ENCODE peak calls at places on chromosomes 7 and 10, in five cellular contexts. Z, V, O, H and R are unnamed samples.

GRCh38 chr10:102770108-102770482 is 26.3 kb downstream of the WBP1L start:
- DNase-seq in Z (no peak), V (no peak), O (no peak), H (no peak), R (no peak)

GRCh38 chr10:67609996-67610793 is 85.8 kb downstream of the CTNNA3 start:
- DNase-seq in Z (no peak), V (no peak), O (no peak), H (no peak), R (no peak)

GRCh38 chr10:9010093-9010492 is 955.6 kb downstream of the GATA3 start:
- DNase-seq in Z (no peak), V (no peak), O (no peak), H (peak; percentile 12), R (no peak)

GRCh38 chr7:23863209-23863798 is 153.3 kb downstream of the STK31 start:
- DNase-seq in Z (no peak), V (no peak), O (no peak), H (peak; percentile 20), R (no peak)

GRCh38 chr7:100049441-100050291 is at the start of gene ZSCAN21:
- DNase-seq in Z (peak; percentile 90), V (peak; percentile 86), O (no peak), H (peak; percentile 79), R (peak; percentile 87)

GRCh38 chr10:110392860-110393732 is 88.4 kb upstream of the SMNDC1 start:
- DNase-seq in Z (no peak), V (peak; percentile 38), O (no peak), H (peak; percentile 55), R (no peak)

GRCh38 chr7:148436571-148436970 is 154.0 kb upstream of the C7orf33 start:
- DNase-seq in Z (no peak), V (no peak), O (no peak), H (no peak), R (no peak)

GRCh38 chr10:62805139-62806092 is 896 bp downstream of the ADO start:
- DNase-seq in Z (peak; percentile 74), V (peak; percentile 44), O (no peak), H (peak; percentile 61), R (peak; percentile 20)

GRCh38 chr10:75326306-75326705 is 75.3 kb downstream of the ZNF503 start:
- DNase-seq in Z (no peak), V (no peak), O (no peak), H (no peak), R (no peak)

GRCh38 chr7:94258856-94259255 is 135.8 kb upstream of the COL1A2 start:
- DNase-seq in Z (no peak), V (no peak), O (no peak), H (no peak), R (no peak)

GRCh38 chr10:75922435-75922834 is 491.0 kb downstream of the LRMDA start:
- DNase-seq in Z (no peak), V (no peak), O (no peak), H (peak; percentile 11), R (no peak)

GRCh38 chr7:70678621-70679251 is 453.2 kb upstream of the GALNT17 start:
- DNase-seq in Z (no peak), V (no peak), O (peak; percentile 37), H (peak; percentile 20), R (no peak)

GRCh38 chr10:60732240-60733188 is 45.8 kb upstream of the CDK1 start:
- DNase-seq in Z (peak; percentile 61), V (peak; percentile 44), O (no peak), H (peak; percentile 44), R (peak; percentile 28)

GRCh38 chr10:11329055-11329673 is 282.3 kb downstream of the USP6NL start:
- DNase-seq in Z (no peak), V (no peak), O (no peak), H (no peak), R (no peak)

GRCh38 chr10:9596368-9596920 is 1421.2 kb upstream of the CELF2 start:
- DNase-seq in Z (no peak), V (no peak), O (peak; percentile 72), H (no peak), R (no peak)

GRCh38 chr7:93569189-93569588 is 5.3 kb downstream of the CALCR start:
- DNase-seq in Z (no peak), V (no peak), O (no peak), H (no peak), R (no peak)

GRCh38 chr7:108234981-108235450 is 104.9 kb upstream of the LAMB4 start:
- DNase-seq in Z (no peak), V (no peak), O (no peak), H (no peak), R (no peak)

GRCh38 chr7:135169936-135170222 is 628 bp downstream of the CYREN start:
- DNase-seq in Z (no peak), V (no peak), O (no peak), H (no peak), R (no peak)

GRCh38 chr10:29920408-29921070 is 138.8 kb downstream of the JCAD start:
- DNase-seq in Z (no peak), V (no peak), O (no peak), H (peak; percentile 26), R (no peak)

GRCh38 chr10:90813592-90814365 is 44.1 kb downstream of the HTR7 start:
- DNase-seq in Z (no peak), V (no peak), O (no peak), H (peak; percentile 96), R (no peak)

GRCh38 chr7:151251926-151252835 is 3.7 kb upstream of the SMARCD3 start:
- DNase-seq in Z (peak; percentile 70), V (no peak), O (no peak), H (peak; percentile 29), R (no peak)

GRCh38 chr7:55546826-55547225 is 25.5 kb downstream of the VOPP1 start:
- DNase-seq in Z (peak; percentile 81), V (peak; percentile 78), O (peak; percentile 78), H (peak; percentile 94), R (no peak)

GRCh38 chr10:130255777-130256176 is 119.6 kb downstream of the GLRX3 start:
- DNase-seq in Z (no peak), V (no peak), O (no peak), H (no peak), R (no peak)

GRCh38 chr7:6359021-6359420 is 86.6 kb upstream of the CYTH3 start:
- DNase-seq in Z (no peak), V (no peak), O (no peak), H (no peak), R (no peak)

GRCh38 chr7:122674502-122674901 is 24.4 kb downstream of the RNF133 start:
- DNase-seq in Z (no peak), V (no peak), O (no peak), H (peak; percentile 27), R (no peak)

GRCh38 chr10:26025500-26025899 is 91.5 kb downstream of the MYO3A start:
- DNase-seq in Z (no peak), V (no peak), O (no peak), H (no peak), R (no peak)

GRCh38 chr10:35784751-35785150 is 142.7 kb upstream of the FZD8 start:
- DNase-seq in Z (no peak), V (no peak), O (no peak), H (peak; percentile 65), R (no peak)

GRCh38 chr10:35778344-35778743 is 136.2 kb upstream of the FZD8 start:
- DNase-seq in Z (no peak), V (no peak), O (no peak), H (no peak), R (no peak)

GRCh38 chr10:35783305-35783838 is 141.3 kb upstream of the FZD8 start:
- DNase-seq in Z (no peak), V (no peak), O (peak; percentile 81), H (peak; percentile 86), R (no peak)

GRCh38 chr10:35781643-35782035 is 139.5 kb upstream of the FZD8 start:
- DNase-seq in Z (no peak), V (no peak), O (no peak), H (no peak), R (no peak)

DNA sequence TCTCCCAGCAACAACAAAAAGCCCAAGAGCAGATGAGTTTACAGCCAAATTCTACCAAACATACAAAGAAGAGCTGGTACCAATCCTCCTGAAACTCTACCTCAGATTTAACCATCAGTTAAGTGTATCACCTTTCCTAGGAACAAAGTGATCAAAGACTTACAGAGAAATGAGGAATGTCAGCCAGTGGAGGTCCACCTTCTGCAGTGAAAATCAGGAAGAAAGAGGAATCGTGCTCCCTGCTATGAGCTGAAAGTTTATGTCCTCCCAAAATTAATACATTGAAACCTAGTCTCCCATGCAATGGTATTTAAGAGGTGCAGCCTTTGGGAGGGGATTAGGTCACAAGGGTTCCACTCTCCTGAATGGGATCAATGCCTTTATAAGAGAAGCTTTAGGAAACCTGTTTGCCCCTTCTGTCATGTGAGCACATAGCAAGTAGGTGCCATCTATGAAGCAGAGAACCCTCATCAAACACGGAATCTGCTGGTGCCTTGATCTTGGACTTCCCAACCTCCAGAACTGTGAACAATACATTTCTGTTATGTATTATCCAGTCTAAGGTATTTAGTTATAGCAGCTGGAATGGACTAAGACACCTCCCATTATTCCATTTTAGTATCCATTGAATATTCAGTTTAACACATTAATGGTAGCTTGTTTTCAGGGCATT is 139.0 kb upstream of the FZD8 start:
- DNase-seq in Z (no peak), V (no peak), O (no peak), H (peak; percentile 18), R (no peak)
- TF ChIP-seq CTCF in Z (no peak), V (no peak), O (no peak), H (no peak), R (no peak)

GRCh38 chr10:116026315-116026714 is 246.7 kb downstream of the GFRA1 start:
- DNase-seq in Z (no peak), V (no peak), O (no peak), H (no peak), R (no peak)
- TF ChIP-seq CTCF in Z (no peak), V (no peak), O (peak; percentile 34), H (no peak), R (no peak)

GRCh38 chr10:52099026-52099600 is 215.0 kb upstream of the DKK1 start:
- DNase-seq in Z (no peak), V (no peak), O (no peak), H (no peak), R (no peak)
- TF ChIP-seq CTCF in Z (no peak), V (no peak), O (no peak), H (no peak), R (no peak)

GRCh38 chr7:87210506-87210905 is 9.0 kb downstream of the TMEM243 start:
- DNase-seq in Z (no peak), V (no peak), O (no peak), H (no peak), R (no peak)
- TF ChIP-seq CTCF in Z (no peak), V (no peak), O (no peak), H (no peak), R (no peak)

GRCh38 chr10:84114088-84114667 is 25.1 kb upstream of the GHITM start:
- DNase-seq in Z (no peak), V (no peak), O (no peak), H (no peak), R (no peak)
- TF ChIP-seq CTCF in Z (peak; percentile 8), V (no peak), O (peak; percentile 44), H (peak; percentile 37), R (no peak)